ENCODE peak calls at places on chromosomes 11 and 22, in nine cellular contexts. K is T-helper 2 cell; U is Peyer's patch; J is colonic mucosa; C is amniotic epithelial cell; A is globus pallidus; V is left ventricle myocardium superior; E is activated naive CD4-positive, alpha-beta T cell; N is activated T-helper 1 cell treated with Interleukin-2 at 50 U/mL for 16 hours. O is an unnamed sample.

GRCh38 chr22:20469110-20469855 is 26.3 kb downstream of the KLHL22 start:
- DNase-seq in K (no peak), U (no peak), J (no peak), C (no peak), A (no peak), V (no peak), E (no peak), N (no peak), O (no peak)

GRCh38 chr11:112784323-112785073 is 176.7 kb upstream of the NCAM1 start:
- DNase-seq in K (no peak), U (no peak), J (no peak), C (peak; percentile 62), A (no peak), V (peak; percentile 87), E (no peak), N (no peak), O (peak; percentile 51)

GRCh38 chr22:40621309-40622151 is 15.0 kb downstream of the MRTFA start:
- DNase-seq in K (no peak), U (no peak), J (no peak), C (no peak), A (no peak), V (no peak), E (no peak), N (no peak), O (no peak)

GRCh38 chr11:70519117-70519516 is 120.8 kb downstream of the CTTN start:
- DNase-seq in K (no peak), U (no peak), J (no peak), C (no peak), A (no peak), V (no peak), E (no peak), N (no peak), O (no peak)

GRCh38 chr11:104343578-104343977 is 179.6 kb upstream of the PDGFD start:
- DNase-seq in K (no peak), U (no peak), J (no peak), C (peak; percentile 17), A (no peak), V (no peak), E (no peak), N (no peak), O (no peak)

GRCh38 chr11:121654506-121655480 is 202.0 kb upstream of the SORL1-AS1 start:
- DNase-seq in K (no peak), U (no peak), J (no peak), C (peak; percentile 42), A (no peak), V (no peak), E (no peak), N (no peak), O (no peak)

GRCh38 chr11:112756166-112756565 is 205.1 kb upstream of the NCAM1 start:
- DNase-seq in K (no peak), U (no peak), J (no peak), C (no peak), A (no peak), V (no peak), E (no peak), N (no peak), O (no peak)

GRCh38 chr11:36818410-36818809 is 220.4 kb upstream of the RAG2 start:
- DNase-seq in K (no peak), U (no peak), J (no peak), C (no peak), A (peak; percentile 16), V (no peak), E (no peak), N (no peak), O (no peak)

GRCh38 chr11:57345555-57346151 is 7.5 kb downstream of the P2RX3 start:
- DNase-seq in K (peak; percentile 59), U (peak; percentile 79), J (peak; percentile 86), C (peak; percentile 61), A (peak; percentile 69), V (peak; percentile 64), E (peak; percentile 60), N (peak; percentile 43), O (peak; percentile 66)

GRCh38 chr11:61885166-61885778 is 6.1 kb downstream of the FADS3 start:
- DNase-seq in K (no peak), U (no peak), J (no peak), C (no peak), A (no peak), V (no peak), E (no peak), N (no peak), O (no peak)

GRCh38 chr11:46237248-46238077 is 40.0 kb upstream of the CREB3L1 start:
- DNase-seq in K (peak; percentile 48), U (no peak), J (peak; percentile 62), C (peak; percentile 92), A (no peak), V (peak; percentile 76), E (peak; percentile 24), N (peak; percentile 30), O (no peak)

GRCh38 chr11:69551963-69552362 is 70.5 kb downstream of the LINC01488 start:
- DNase-seq in K (no peak), U (no peak), J (no peak), C (no peak), A (no peak), V (no peak), E (no peak), N (no peak), O (no peak)

GRCh38 chr22:29253561-29254282 is 14.1 kb downstream of the RHBDD3 start:
- DNase-seq in K (no peak), U (no peak), J (no peak), C (no peak), A (no peak), V (no peak), E (no peak), N (no peak), O (no peak)

GRCh38 chr11:394034-394857 is at the start of gene PKP3:
- DNase-seq in K (no peak), U (no peak), J (peak; percentile 94), C (peak; percentile 67), A (no peak), V (peak; percentile 59), E (no peak), N (no peak), O (peak; percentile 88)

GRCh38 chr11:77959434-77959833 is 35.0 kb downstream of the INTS4 start:
- DNase-seq in K (no peak), U (no peak), J (no peak), C (peak; percentile 86), A (no peak), V (no peak), E (no peak), N (no peak), O (no peak)

GRCh38 chr11:66849501-66850234 is 6.4 kb downstream of the RCE1 start:
- DNase-seq in K (no peak), U (no peak), J (no peak), C (no peak), A (no peak), V (no peak), E (no peak), N (no peak), O (peak; percentile 40)

O was measured in breast epithelium.